ENCODE peak calls at places on chromosomes 1 and 21, in five cellular contexts. R is dorsolateral prefrontal cortex, I is NCI-H1105 treated with DMSO at 0.1 percent for 48 hours, D is lung microvascular endothelial cell, L is H7. E is an unnamed sample.

GRCh38 chr1:8217011-8217711 is 100.8 kb upstream of the SLC45A1 start:
- DNase-seq in I (no peak), D (peak; percentile 47), R (no peak), L (peak; percentile 85), E (no peak)

GRCh38 chr1:243264718-243265117 is 8.9 kb downstream of the SDCCAG8 start:
- DNase-seq in L (no peak), I (no peak), R (no peak), D (peak; percentile 95), E (no peak)

GRCh38 chr1:208652300-208653160 is 408.3 kb upstream of the PLXNA2 start:
- DNase-seq in L (peak; percentile 70), R (peak; percentile 56), D (peak; percentile 89), I (peak; percentile 90), E (peak; percentile 15)

GRCh38 chr1:16032388-16033100 is 10.7 kb downstream of the CLCNKA start:
- DNase-seq in R (peak; percentile 80), L (peak; percentile 99), I (peak; percentile 53), D (peak; percentile 82), E (no peak)

GRCh38 chr1:40806724-40807675 is 23.4 kb downstream of the KCNQ4 start:
- DNase-seq in R (no peak), L (no peak), I (no peak), D (no peak), E (no peak)

GRCh38 chr1:201660931-201661822 is 122.2 kb downstream of the NAV1 start:
- DNase-seq in R (no peak), D (no peak), I (no peak), L (no peak), E (no peak)

GRCh38 chr1:152109231-152109997 is 5.8 kb downstream of the TCHH start:
- DNase-seq in D (peak; percentile 2), I (no peak), R (no peak), L (peak; percentile 14), E (no peak)

GRCh38 chr21:37412603-37413360 is 46.2 kb downstream of the DYRK1A start:
- DNase-seq in I (no peak), R (no peak), L (no peak), D (no peak), E (no peak)

GRCh38 chr1:244636488-244637259 is 16.3 kb upstream of the DESI2 start:
- DNase-seq in L (peak; percentile 51), D (no peak), I (no peak), R (no peak), E (no peak)

GRCh38 chr1:206766251-206766856 is 4.2 kb upstream of the IL19 start:
- DNase-seq in I (no peak), L (no peak), R (no peak), D (peak; percentile 57), E (no peak)

GRCh38 chr1:161740871-161741270 is 8.7 kb upstream of the DUSP12 start:
- DNase-seq in L (no peak), I (no peak), D (no peak), R (no peak), E (no peak)

GRCh38 chr1:212595787-212596714 is 12.5 kb upstream of the ATF3 start:
- DNase-seq in I (peak; percentile 31), L (peak; percentile 67), D (peak; percentile 99), R (no peak), E (peak; percentile 66)

GRCh38 chr1:213423041-213423440 is 372.0 kb downstream of the RPS6KC1 start:
- DNase-seq in L (no peak), R (no peak), D (no peak), I (no peak), E (no peak)

GRCh38 chr1:103074224-103074623 is 34.1 kb downstream of the COL11A1 start:
- DNase-seq in I (no peak), D (no peak), R (no peak), L (no peak), E (no peak)

GRCh38 chr1:36161656-36162531 is 5.9 kb downstream of the MAP7D1 start:
- DNase-seq in I (no peak), L (no peak), D (peak; percentile 73), R (peak; percentile 43), E (peak; percentile 65)

GRCh38 chr1:161201828-161202712 is at the start of gene NDUFS2:
- DNase-seq in R (peak; percentile 96), D (peak; percentile 99), L (peak; percentile 91), I (peak; percentile 99), E (peak; percentile 99)

GRCh38 chr1:63304410-63304809 is 18.0 kb upstream of the FOXD3 start:
- DNase-seq in I (no peak), L (no peak), D (no peak), R (no peak), E (no peak)

GRCh38 chr1:211939876-211940468 is 95.4 kb downstream of the INTS7 start:
- DNase-seq in L (no peak), I (no peak), D (no peak), R (no peak), E (no peak)

GRCh38 chr1:53110370-53111072 is 31.9 kb downstream of the SLC1A7 start:
- DNase-seq in R (no peak), D (no peak), L (no peak), I (no peak), E (no peak)

GRCh38 chr1:172449012-172449584 is 5.2 kb upstream of the PIGC start:
- DNase-seq in D (peak; percentile 47), L (no peak), I (no peak), R (no peak), E (no peak)

GRCh38 chr1:71621785-71622184 is 541.0 kb upstream of the ZRANB2 start:
- DNase-seq in D (no peak), I (no peak), L (no peak), R (no peak), E (no peak)

GRCh38 chr1:46284597-46285564 is 18.5 kb downstream of the LRRC41 start:
- DNase-seq in L (no peak), R (no peak), I (peak; percentile 46), D (no peak), E (no peak)

GRCh38 chr21:46413365-46413696 is 45.4 kb upstream of the DIP2A start:
- DNase-seq in L (no peak), I (no peak), R (no peak), D (no peak), E (no peak)

GRCh38 chr21:20802631-20803260 is 195.5 kb upstream of the NCAM2 start:
- DNase-seq in D (no peak), L (no peak), I (no peak), R (no peak), E (no peak)

GRCh38 chr1:228650141-228650540 is 85.1 kb upstream of the RHOU start:
- DNase-seq in L (peak; percentile 76), I (no peak), D (no peak), R (no peak), E (no peak)

GRCh38 chr21:29164330-29164942 is 34.0 kb downstream of the MAP3K7CL start:
- DNase-seq in I (peak; percentile 1), L (peak; percentile 13), D (peak; percentile 87), R (no peak), E (peak; percentile 66)

GRCh38 chr1:202648822-202649221 is 61.4 kb downstream of the SYT2 start:
- DNase-seq in L (no peak), R (no peak), I (no peak), D (no peak), E (no peak)